ENCODE peak calls at places on chromosomes 2 and 18, in four cellular contexts. B is EH; L is stimulated activated CD8-positive, alpha-beta memory T cell treated with anti-CD3 and anti-CD28 coated beads, Interleukin-15, amount 100 ng/mL, for 24 hours; S is Caki2. K is an unnamed sample.

GRCh38 chr2:226213717-226214116 is 585.9 kb downstream of the IRS1 start:
- DNase-seq in L (no peak), S (no peak), B (peak; percentile 94), K (peak; percentile 43)

GRCh38 chr18:23171581-23172156 is 36.4 kb downstream of the CABLES1 start:
- DNase-seq in S (no peak), B (no peak), L (no peak), K (no peak)

GRCh38 chr2:25587361-25587760 is 86.0 kb downstream of the DTNB start:
- DNase-seq in S (no peak), L (no peak), B (peak; percentile 79), K (peak; percentile 17)

GRCh38 chr2:120109186-120110061 is 96.5 kb downstream of the EPB41L5 start:
- DNase-seq in L (no peak), B (peak; percentile 54), S (peak; percentile 23), K (peak; percentile 58)

GRCh38 chr2:144460981-144461766 is 58.7 kb downstream of the ZEB2 start:
- DNase-seq in L (no peak), B (peak; percentile 77), S (no peak), K (no peak)

GRCh38 chr2:77309725-77310124 is 212.5 kb downstream of the LRRTM4 start:
- DNase-seq in B (no peak), L (no peak), S (no peak), K (no peak)

GRCh38 chr2:207561386-207562080 is 31.8 kb downstream of the CREB1 start:
- DNase-seq in S (no peak), L (no peak), B (peak; percentile 30), K (no peak)

GRCh38 chr2:27075219-27075871 is 3.1 kb upstream of the EMILIN1 start:
- DNase-seq in S (no peak), L (no peak), B (no peak), K (no peak)

GRCh38 chr2:218569038-218569431 is 396 bp downstream of the CNOT9 start:
- DNase-seq in S (peak; percentile 66), B (peak; percentile 71), L (peak; percentile 31), K (peak; percentile 85)

GRCh38 chr2:240247868-240248820 is 107.7 kb upstream of the OTOS start:
- DNase-seq in L (no peak), B (no peak), S (no peak), K (no peak)

GRCh38 chr2:239375278-239376061 is 25.4 kb downstream of the HDAC4 start:
- DNase-seq in B (no peak), S (no peak), L (no peak), K (no peak)

GRCh38 chr2:240438810-240439697 is 3.6 kb downstream of the GPC1 start:
- DNase-seq in L (no peak), B (no peak), S (no peak), K (no peak)

GRCh38 chr2:147855977-147856376 is 11.1 kb downstream of the ACVR2A start:
- DNase-seq in B (no peak), L (no peak), S (no peak), K (no peak)

GRCh38 chr2:27501042-27501441 is 4.4 kb downstream of the GCKR start:
- DNase-seq in B (no peak), S (no peak), L (no peak), K (no peak)

GRCh38 chr2:64700133-64700809 is 46.6 kb upstream of the SERTAD2 start:
- DNase-seq in S (no peak), L (no peak), B (peak; percentile 56), K (no peak)

GRCh38 chr2:208984376-208985100 is 439.3 kb upstream of the MAP2 start:
- DNase-seq in L (no peak), B (no peak), S (no peak), K (no peak)

GRCh38 chr2:98473995-98474780 is 29.5 kb downstream of the INPP4A start:
- DNase-seq in S (no peak), L (no peak), B (no peak), K (no peak)

GRCh38 chr2:64646007-64646880 is 7.5 kb downstream of the SERTAD2 start:
- DNase-seq in S (peak; percentile 64), L (peak; percentile 88), B (peak; percentile 66), K (peak; percentile 82)

GRCh38 chr18:3262234-3263171 is 570 bp downstream of the MYL12B start:
- DNase-seq in B (peak; percentile 49), L (no peak), S (no peak), K (peak; percentile 50)

GRCh38 chr2:139645617-139646016 is 865.4 kb upstream of the NXPH2 start:
- DNase-seq in L (no peak), B (no peak), S (no peak), K (no peak)

GRCh38 chr2:153074207-153074606 is 355.8 kb downstream of the ARL6IP6 start:
- DNase-seq in L (no peak), B (no peak), S (peak; percentile 21), K (no peak)